ENCODE peak calls at places on chromosome X, in four cellular contexts. Q is kidney, D is IMR-90, S is AG04449. P is an unnamed sample.

GRCh38 chrX:24081661-24082154 is 27.0 kb downstream of the EIF2S3 start:
- DNase-seq in S (no peak), Q (no peak), D (peak; percentile 63), P (peak; percentile 86)

GRCh38 chrX:78199851-78200250 is 60.4 kb upstream of the TAF9B start:
- DNase-seq in S (no peak), D (peak; percentile 8), Q (no peak), P (peak; percentile 37)

GRCh38 chrX:19549838-19550237 is 34.5 kb upstream of the MAP3K15 start:
- DNase-seq in Q (no peak), D (no peak), S (no peak), P (no peak)

GRCh38 chrX:39453847-39454645 is 643.7 kb downstream of the BCOR start:
- DNase-seq in S (no peak), Q (no peak), D (no peak), P (no peak)

GRCh38 chrX:37746268-37746931 is 33.5 kb upstream of the CYBB start:
- DNase-seq in D (no peak), S (no peak), Q (no peak), P (peak; percentile 87)

GRCh38 chrX:19867938-19868337 is 19.5 kb downstream of the SH3KBP1 start:
- DNase-seq in Q (no peak), D (no peak), S (no peak), P (no peak)

GRCh38 chrX:153762636-153763173 is 1.3 kb upstream of the PLXNB3 start:
- DNase-seq in S (no peak), Q (no peak), D (no peak), P (no peak)

GRCh38 chrX:323721-324628 is 5.4 kb upstream of the GTPBP6 start:
- DNase-seq in Q (peak; percentile 74), D (peak; percentile 58), S (peak; percentile 17), P (peak; percentile 68)

GRCh38 chrX:138411048-138411447 is 300.5 kb downstream of the FGF13 start:
- DNase-seq in Q (no peak), S (no peak), D (no peak), P (no peak)

GRCh38 chrX:40933132-40934078 is 151.8 kb upstream of the USP9X start:
- DNase-seq in S (no peak), D (peak; percentile 65), Q (no peak), P (peak; percentile 84)

GRCh38 chrX:1248381-1249061 is 20.1 kb upstream of the CSF2RA start:
- DNase-seq in D (no peak), S (no peak), Q (no peak), P (no peak)

GRCh38 chrX:97704881-97705280 is 821.2 kb downstream of the RPA4 start:
- DNase-seq in Q (no peak), S (no peak), D (no peak), P (no peak)

GRCh38 chrX:12986886-12987285 is 12.0 kb downstream of the TMSB4X start:
- DNase-seq in Q (no peak), D (no peak), S (no peak), P (peak; percentile 36)

GRCh38 chrX:30887721-30888120 is 1.3 kb downstream of the TAB3 start:
- DNase-seq in D (no peak), Q (no peak), S (no peak), P (no peak)

GRCh38 chrX:25017667-25018247 is 2.0 kb upstream of the ARX start:
- DNase-seq in D (no peak), S (no peak), Q (no peak), P (no peak)

GRCh38 chrX:8042304-8042703 is 115.1 kb upstream of the PNPLA4 start:
- DNase-seq in D (no peak), S (no peak), Q (no peak), P (no peak)

GRCh38 chrX:150934453-150934852 is 36.0 kb upstream of the CD99L2 start:
- DNase-seq in S (no peak), Q (no peak), D (peak; percentile 66), P (peak; percentile 80)

GRCh38 chrX:40266490-40267333 is 169.0 kb upstream of the BCOR start:
- DNase-seq in Q (peak; percentile 81), S (no peak), D (peak; percentile 56), P (peak; percentile 60)

GRCh38 chrX:24190500-24191156 is 41.1 kb downstream of the ZFX start:
- DNase-seq in Q (no peak), D (peak; percentile 71), S (no peak), P (no peak)

GRCh38 chrX:129808163-129808828 is 28.5 kb downstream of the SASH3 start:
- DNase-seq in S (no peak), D (no peak), Q (no peak), P (no peak)

GRCh38 chrX:12225073-12225472 is 86.8 kb downstream of the FRMPD4 start:
- DNase-seq in D (no peak), Q (no peak), S (no peak), P (peak; percentile 42)

GRCh38 chrX:1398431-1399340 is 6.8 kb upstream of the SLC25A6 start:
- DNase-seq in Q (peak; percentile 68), S (no peak), D (peak; percentile 16), P (no peak)

GRCh38 chrX:139831689-139832456 is 101.0 kb downstream of the ATP11C start:
- DNase-seq in Q (no peak), D (peak; percentile 70), S (no peak), P (peak; percentile 88)

GRCh38 chrX:109448539-109448938 is 33.3 kb downstream of the GUCY2F start:
- DNase-seq in S (no peak), Q (no peak), D (no peak), P (peak; percentile 58)

GRCh38 chrX:69312141-69312670 is 147.0 kb upstream of the PJA1 start:
- DNase-seq in S (no peak), Q (no peak), D (no peak), P (no peak)

GRCh38 chrX:11976663-11977062 is 161.6 kb upstream of the FRMPD4 start:
- DNase-seq in Q (no peak), S (no peak), D (no peak), P (no peak)

GRCh38 chrX:110087485-110088356 is 84.8 kb downstream of the TMEM164 start:
- DNase-seq in D (peak; percentile 94), Q (no peak), S (peak; percentile 79), P (peak; percentile 97)

GRCh38 chrX:68980906-68981616 is 152.2 kb downstream of the EFNB1 start:
- DNase-seq in Q (no peak), D (no peak), S (no peak), P (no peak)

GRCh38 chrX:103686199-103687072 is at the start of gene MORF4L2:
- DNase-seq in D (peak; percentile 99), S (peak; percentile 98), Q (peak; percentile 96), P (peak; percentile 99)

GRCh38 chrX:37918703-37919102 is 71.3 kb upstream of the DYNLT3 start:
- DNase-seq in D (no peak), S (no peak), Q (no peak), P (no peak)

GRCh38 chrX:76427560-76428242 is at the start of gene MAGEE1:
- DNase-seq in Q (peak; percentile 91), S (no peak), D (peak; percentile 37), P (peak; percentile 12)

GRCh38 chrX:118058924-118059323 is 57.7 kb downstream of the KLHL13 start:
- DNase-seq in Q (no peak), S (no peak), D (peak; percentile 1), P (no peak)

GRCh38 chrX:15989716-15990115 is 133.6 kb upstream of the GRPR start:
- DNase-seq in D (no peak), S (no peak), Q (no peak), P (no peak)

GRCh38 chrX:96244955-96245354 is 439.7 kb upstream of the DIAPH2 start:
- DNase-seq in D (no peak), S (no peak), Q (no peak), P (no peak)

GRCh38 chrX:10892605-10893225 is 218.4 kb upstream of the HCCS start:
- DNase-seq in D (peak; percentile 35), Q (no peak), S (peak; percentile 37), P (peak; percentile 62)

GRCh38 chrX:40772290-40772689 is 36.9 kb upstream of the MED14 start:
- DNase-seq in S (no peak), D (peak; percentile 75), Q (no peak), P (peak; percentile 88)

GRCh38 chrX:94612140-94612539 is 938.1 kb downstream of the FAM133A start:
- DNase-seq in Q (no peak), D (no peak), S (no peak), P (no peak)

GRCh38 chrX:40207626-40208025 is 109.9 kb upstream of the BCOR start:
- DNase-seq in D (peak; percentile 19), Q (no peak), S (no peak), P (peak; percentile 82)

GRCh38 chrX:53445977-53446376 is 11.8 kb upstream of the HSD17B10 start:
- DNase-seq in S (no peak), Q (no peak), D (peak; percentile 30), P (peak; percentile 50)

P was measured in M059J.